ENCODE peak calls at places on chromosome 1, in four cellular contexts. P is AG09309, I is hepatocyte, M is pancreas. K is an unnamed sample.

GRCh38 chr1:205186191-205186590 is 25.3 kb downstream of the DSTYK start:
- DNase-seq in P (no peak), I (no peak), M (no peak), K (no peak)

GRCh38 chr1:21931171-21932093 is 5.7 kb downstream of the HSPG2 start:
- DNase-seq in P (peak), I (peak), M (peak), K (no peak)

GRCh38 chr1:61111084-61112050 is 29.0 kb downstream of the NFIA start:
- DNase-seq in P (no peak), I (no peak), M (no peak), K (no peak)

GRCh38 chr1:168081373-168082007 is 55.2 kb downstream of the GPR161 start:
- DNase-seq in P (peak), I (no peak), M (no peak), K (no peak)

GRCh38 chr1:84913025-84913892 is 20.3 kb upstream of the LPAR3 start:
- DNase-seq in P (peak), I (peak), M (peak), K (no peak)

GRCh38 chr1:223077434-223077833 is 65.6 kb downstream of the TLR5 start:
- DNase-seq in P (no peak), I (no peak), M (no peak), K (peak)

GRCh38 chr1:100955322-100955721 is 59.4 kb downstream of the SLC30A7 start:
- DNase-seq in P (peak), I (no peak), M (no peak), K (no peak)

GRCh38 chr1:89701746-89702241 is 68.9 kb downstream of the LRRC8C start:
- DNase-seq in P (no peak), I (no peak), M (no peak), K (no peak)

GRCh38 chr1:21937372-21938121 is 437 bp upstream of the HSPG2 start:
- DNase-seq in P (no peak), I (peak), M (peak), K (peak)

GRCh38 chr1:2179283-2180013 is 15.1 kb downstream of the FAAP20 start:
- DNase-seq in P (no peak), I (no peak), M (no peak), K (no peak)

GRCh38 chr1:56374026-56374974 is 205.1 kb downstream of the PLPP3 start:
- DNase-seq in P (no peak), I (peak), M (no peak), K (no peak)

GRCh38 chr1:155166373-155167165 is 6.5 kb downstream of the KRTCAP2 start:
- DNase-seq in P (no peak), I (no peak), M (no peak), K (peak)

GRCh38 chr1:233621923-233622322 is 8.0 kb downstream of the KCNK1 start:
- DNase-seq in P (no peak), I (no peak), M (no peak), K (no peak)

GRCh38 chr1:160206421-160207117 is 1.4 kb downstream of the PEA15 start:
- DNase-seq in P (peak), I (peak), M (no peak), K (peak)

GRCh38 chr1:43123031-43123430 is 49.1 kb downstream of the EBNA1BP2 start:
- DNase-seq in P (no peak), I (no peak), M (no peak), K (no peak)

GRCh38 chr1:165828581-165829329 is 1.3 kb downstream of the UCK2 start:
- DNase-seq in P (peak), I (peak), M (peak), K (peak)

GRCh38 chr1:213284626-213285025 is 233.6 kb downstream of the RPS6KC1 start:
- DNase-seq in P (peak), I (no peak), M (no peak), K (no peak)

DNA sequence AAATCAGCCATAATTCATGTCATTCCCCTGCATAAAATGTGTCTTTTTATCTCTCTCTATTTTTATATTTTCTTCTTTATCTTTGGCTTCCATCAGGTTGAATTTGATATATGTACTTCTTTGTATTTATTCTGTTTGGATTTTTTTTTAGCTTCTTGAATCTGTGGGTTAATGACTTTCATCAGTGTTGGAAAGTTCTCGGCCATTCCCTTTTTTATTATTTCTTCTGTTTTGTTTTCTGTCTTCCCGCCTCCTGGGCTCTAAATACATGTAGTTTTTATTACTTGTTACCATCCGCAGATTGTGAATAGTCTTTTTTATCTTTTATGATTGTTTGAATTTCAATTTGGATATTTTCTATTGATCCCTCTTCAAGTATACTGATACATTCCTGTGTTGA is 637.5 kb downstream of the NPHP4 start:
- DNase-seq in P (no peak), I (no peak), M (no peak), K (no peak)
- TF ChIP-seq CTCF in P (no peak), I (no peak), M (no peak), K (no peak)

DNA sequence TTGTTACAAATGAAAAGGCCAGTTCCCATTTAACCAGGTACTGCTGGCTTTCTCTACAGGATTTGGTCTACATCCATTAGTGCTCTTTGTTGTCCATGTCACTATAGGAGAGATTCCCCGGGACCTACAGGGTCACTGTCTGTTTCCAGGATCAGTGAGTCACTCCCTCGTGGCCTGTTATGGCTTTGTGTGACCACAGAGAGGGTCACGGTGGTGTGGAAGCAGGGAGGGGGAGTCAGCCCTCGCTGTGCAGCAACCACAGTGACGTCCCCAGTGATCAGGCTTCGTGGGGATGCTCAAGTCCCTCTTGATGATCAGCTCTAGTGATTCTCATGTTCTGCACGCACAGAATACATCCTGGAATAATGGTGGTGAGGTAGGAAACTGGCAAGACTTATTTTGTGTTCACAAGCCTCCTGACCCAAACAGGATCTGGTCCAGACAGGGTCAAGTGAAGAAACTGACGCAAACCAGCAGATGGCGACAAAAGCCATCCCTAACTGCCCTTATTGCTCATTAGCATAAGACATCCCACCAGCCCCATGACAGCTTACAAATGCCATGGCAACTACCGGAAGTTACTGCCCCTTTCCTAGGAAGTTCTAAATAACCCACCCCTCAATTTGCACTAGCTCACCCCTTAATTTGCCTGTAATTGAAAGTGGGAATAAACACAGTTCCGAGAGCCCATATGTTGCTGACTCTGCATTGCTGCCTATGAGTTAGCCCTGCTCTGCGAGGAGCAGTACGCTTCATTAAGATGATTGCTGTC is 98.5 kb downstream of the DISC1 start:
- DNase-seq in P (peak), I (peak), M (no peak), K (peak)
- TF ChIP-seq CTCF in P (peak), I (peak), M (no peak), K (peak)

GRCh38 chr1:15014521-15014920 is 139.0 kb upstream of the TMEM51 start:
- DNase-seq in P (no peak), I (no peak), M (no peak), K (no peak)

GRCh38 chr1:15011160-15011559 is 142.4 kb upstream of the TMEM51 start:
- DNase-seq in P (no peak), I (no peak), M (no peak), K (no peak)

GRCh38 chr1:15016001-15016400 is 137.5 kb upstream of the TMEM51 start:
- DNase-seq in P (no peak), I (no peak), M (no peak), K (no peak)

GRCh38 chr1:15013767-15014166 is 139.8 kb upstream of the TMEM51 start:
- DNase-seq in P (no peak), I (no peak), M (no peak), K (no peak)

DNA sequence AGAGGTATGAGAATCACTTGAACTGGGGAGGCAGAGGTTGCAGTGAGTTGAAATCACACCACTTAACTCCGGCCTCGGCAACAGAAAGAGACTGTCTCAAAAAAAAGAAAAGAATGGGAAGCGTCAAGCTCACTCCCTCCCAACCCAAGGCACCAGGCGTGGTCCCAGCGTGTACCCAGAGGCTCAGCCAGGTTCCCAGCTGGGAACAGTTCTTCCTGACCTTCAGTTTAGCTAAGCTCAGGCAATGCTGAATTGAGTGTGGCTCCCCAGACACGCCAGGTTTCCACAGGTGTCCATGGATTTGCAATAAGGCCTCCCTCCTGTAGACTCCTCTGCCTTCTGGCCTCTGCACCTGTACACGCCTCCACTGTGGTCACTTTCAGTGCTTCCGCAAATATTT is 140.7 kb upstream of the TMEM51 start:
- DNase-seq in P (no peak), I (no peak), M (no peak), K (no peak)
- TF ChIP-seq CTCF in P (no peak), I (no peak), M (no peak), K (no peak)

DNA sequence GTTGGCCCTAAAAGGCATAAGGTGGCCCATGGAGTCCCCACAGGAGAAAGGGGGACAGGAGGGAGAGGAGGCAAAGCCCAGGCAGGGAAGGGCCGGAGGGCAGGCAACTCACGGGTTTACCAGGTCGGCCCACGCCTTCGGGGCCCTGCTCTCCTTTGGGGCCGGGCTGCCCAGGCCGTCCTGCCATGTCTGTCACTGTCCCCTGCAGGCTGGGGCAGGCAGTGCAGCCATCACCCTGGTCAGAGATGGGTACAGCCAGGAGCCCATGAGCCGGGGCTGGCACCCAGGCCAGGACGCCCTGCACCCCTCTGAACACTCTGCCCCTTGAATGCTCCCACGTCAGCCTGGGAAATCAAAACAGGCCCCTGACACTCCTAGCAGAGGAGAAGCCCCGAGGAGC is 19.8 kb downstream of the COL16A1 start:
- DNase-seq in P (no peak), I (no peak), M (peak), K (peak)
- TF ChIP-seq CTCF in P (peak), I (no peak), M (no peak), K (peak)

GRCh38 chr1:71093938-71094337 is 13.1 kb upstream of the ZRANB2 start:
- DNase-seq in P (no peak), I (no peak), M (no peak), K (no peak)
- TF ChIP-seq CTCF in P (peak), I (peak), M (no peak), K (no peak)

GRCh38 chr1:40717960-40718359 is 26.5 kb downstream of the NFYC start:
- DNase-seq in P (no peak), I (no peak), M (no peak), K (no peak)

GRCh38 chr1:40722622-40723021 is 31.1 kb downstream of the NFYC start:
- DNase-seq in P (no peak), I (no peak), M (no peak), K (no peak)

GRCh38 chr1:40720493-40720892 is 29.0 kb downstream of the NFYC start:
- DNase-seq in P (no peak), I (no peak), M (no peak), K (no peak)

DNA sequence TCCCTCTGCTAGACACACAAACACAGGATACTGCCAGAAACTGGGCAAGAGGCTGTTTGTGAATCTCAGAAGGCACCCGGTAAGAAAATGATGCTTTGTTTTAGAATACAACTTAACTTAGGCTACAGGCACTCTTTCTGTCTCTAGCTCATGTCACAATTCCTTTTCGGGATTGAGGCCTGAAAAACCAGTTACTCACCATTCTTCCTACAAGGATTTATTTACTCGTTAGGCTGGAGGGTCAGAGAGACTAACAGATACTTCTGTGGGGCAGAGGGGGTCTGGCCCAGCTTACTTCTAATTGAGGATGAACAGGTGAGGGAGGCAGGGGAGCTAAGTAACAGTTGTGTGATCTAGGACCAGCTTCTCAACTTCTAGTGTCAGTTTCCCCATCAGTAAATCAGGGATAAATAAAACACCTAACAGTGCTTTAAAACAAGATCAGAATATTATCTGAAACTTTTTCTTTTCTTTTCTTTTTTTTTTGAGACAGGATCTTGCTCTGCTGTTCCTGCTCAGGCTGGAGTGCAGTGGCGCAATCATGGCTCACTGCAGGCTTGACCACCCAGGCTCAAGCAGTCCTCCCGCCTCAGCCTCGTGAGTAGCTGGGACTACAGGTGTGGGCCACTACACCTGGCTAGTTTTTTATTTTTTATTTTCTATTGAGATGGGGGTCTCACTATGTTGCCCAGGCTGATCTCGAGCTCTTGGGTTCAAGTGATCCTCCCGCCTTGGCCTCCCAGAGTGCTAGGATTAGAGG is 31.9 kb downstream of the NFYC start:
- DNase-seq in P (no peak), I (no peak), M (no peak), K (no peak)
- TF ChIP-seq CTCF in P (no peak), I (no peak), M (no peak), K (no peak)